ENCODE peak calls at places on chromosomes 11 and 22, in ten cellular contexts. W is aorta, E is neural progenitor cell, K is body of pancreas, X is astrocyte, B is hepatocyte, S is GM06990, L is tibial artery, M is bronchial epithelial cell, T is fibroblast of lung. N is an unnamed sample. For H3K27me3, the result is how much of the 10 kb centered on the place peaks cover.

GRCh38 chr11:125455851-125456250 is 40.2 kb downstream of the FEZ1 start:
- DNase-seq in W (no peak), E (no peak), K (no peak), X (no peak), B (no peak), S (no peak), L (no peak), M (no peak), T (no peak), N (no peak)

GRCh38 chr11:95570845-95571244 is 218.7 kb downstream of the FAM76B start:
- DNase-seq in W (no peak), E (no peak), K (no peak), X (no peak), B (no peak), S (no peak), L (no peak), M (no peak), T (no peak), N (no peak)

GRCh38 chr11:95917188-95918036 is 6.5 kb downstream of the MTMR2 start:
- DNase-seq in W (no peak), E (no peak), K (no peak), X (peak), B (peak), S (no peak), L (no peak), M (peak), T (peak), N (no peak)

GRCh38 chr22:24156146-24156914 is 25.0 kb upstream of the SUSD2 start:
- DNase-seq in W (peak), E (peak), K (peak), X (peak), B (peak), S (peak), L (no peak), M (no peak), T (peak), N (peak)

GRCh38 chr22:47190957-47191323 is 428.5 kb downstream of the TBC1D22A start:
- DNase-seq in W (no peak), E (no peak), K (no peak), X (no peak), B (no peak), S (no peak), L (peak), M (no peak), T (no peak), N (no peak)

GRCh38 chr22:27258773-27259172 is 542.8 kb downstream of the MN1 start:
- DNase-seq in W (no peak), E (peak), K (no peak), X (no peak), B (no peak), S (no peak), L (no peak), M (no peak), T (no peak), N (no peak)

GRCh38 chr11:64074239-64074638 is 38.5 kb downstream of the FLRT1 start:
- DNase-seq in W (no peak), E (no peak), K (no peak), X (no peak), B (peak), S (no peak), L (no peak), M (peak), T (no peak), N (no peak)

GRCh38 chr22:50473088-50473487 is 1.7 kb downstream of the SBF1 start:
- DNase-seq in W (no peak), E (peak), K (peak), X (no peak), B (no peak), S (no peak), L (no peak), M (peak), T (no peak), N (no peak)

GRCh38 chr11:77771135-77771534 is 49.4 kb downstream of the RSF1 start:
- DNase-seq in W (no peak), E (no peak), K (no peak), X (peak), B (no peak), S (no peak), L (no peak), M (no peak), T (peak), N (no peak)

GRCh38 chr11:13119361-13119760 is 110.2 kb downstream of the RASSF10 start:
- DNase-seq in W (no peak), E (no peak), K (no peak), X (no peak), B (no peak), S (no peak), L (no peak), M (peak), T (no peak), N (no peak)

GRCh38 chr11:47599821-47600377 is 5.7 kb upstream of the C1QTNF4 start:
- DNase-seq in W (peak), E (no peak), K (no peak), X (no peak), B (no peak), S (no peak), L (no peak), M (no peak), T (no peak), N (no peak)

GRCh38 chr22:35376728-35377472 is 4.0 kb upstream of the HMOX1 start:
- DNase-seq in W (peak), E (peak), K (peak), X (peak), B (peak), S (peak), L (peak), M (peak), T (peak), N (peak)

GRCh38 chr11:69209936-69210659 is 54.4 kb downstream of the SMIM38 start:
- DNase-seq in W (no peak), E (no peak), K (peak), X (no peak), B (peak), S (no peak), L (no peak), M (no peak), T (no peak), N (no peak)

GRCh38 chr11:34214961-34215805 is 109.8 kb downstream of the NAT10 start:
- DNase-seq in W (no peak), E (no peak), K (no peak), X (peak), B (peak), S (no peak), L (no peak), M (peak), T (peak), N (peak)

GRCh38 chr11:126282361-126282741 is 542 bp upstream of the TIRAP start:
- DNase-seq in W (peak), E (peak), K (peak), X (peak), B (peak), S (peak), L (peak), M (no peak), T (peak), N (peak)

GRCh38 chr22:28141614-28142013 is 222.6 kb upstream of the PITPNB start:
- DNase-seq in W (no peak), E (no peak), K (no peak), X (peak), B (no peak), S (no peak), L (no peak), M (peak), T (peak), N (no peak)

GRCh38 chr22:46061431-46062231 is 84.7 kb upstream of the WNT7B start:
- DNase-seq in W (peak), E (peak), K (peak), X (no peak), B (no peak), S (no peak), L (peak), M (no peak), T (no peak), N (no peak)

GRCh38 chr22:29457730-29458129 is 19.3 kb downstream of the RFPL1 start:
- DNase-seq in W (no peak), E (peak), K (peak), X (peak), B (peak), S (no peak), L (no peak), M (peak), T (peak), N (no peak)

GRCh38 chr11:118321386-118322082 is 17.0 kb downstream of the CD3E start:
- DNase-seq in W (no peak), E (no peak), K (no peak), X (no peak), B (peak), S (no peak), L (no peak), M (peak), T (no peak), N (no peak)

GRCh38 chr22:28889625-28890024 is 6.3 kb downstream of the ZNRF3 start:
- DNase-seq in W (no peak), E (no peak), K (no peak), X (no peak), B (no peak), S (no peak), L (no peak), M (no peak), T (no peak), N (no peak)

GRCh38 chr11:43868852-43869567 is 11.6 kb upstream of the ALKBH3 start:
- DNase-seq in W (no peak), E (no peak), K (no peak), X (peak), B (peak), S (peak), L (no peak), M (peak), T (peak), N (no peak)

GRCh38 chr22:20316217-20316843 is 3.5 kb downstream of the DGCR6L start:
- DNase-seq in W (no peak), E (peak), K (no peak), X (no peak), B (no peak), S (no peak), L (no peak), M (no peak), T (no peak), N (no peak)

GRCh38 chr22:48254311-48254873 is 1491.9 kb downstream of the TBC1D22A start:
- DNase-seq in W (no peak), E (no peak), K (no peak), X (no peak), B (no peak), S (no peak), L (no peak), M (no peak), T (no peak), N (no peak)

GRCh38 chr22:43827926-43828710 is 16.0 kb upstream of the EFCAB6 start:
- DNase-seq in W (no peak), E (no peak), K (no peak), X (no peak), B (no peak), S (no peak), L (no peak), M (no peak), T (no peak), N (no peak)

GRCh38 chr11:128519353-128519752 is 68.0 kb downstream of the ETS1 start:
- DNase-seq in W (no peak), E (no peak), K (no peak), X (no peak), B (no peak), S (no peak), L (no peak), M (no peak), T (no peak), N (no peak)
- H3K4me3 ChIP-seq in W (peak), E (no peak), K (no peak), X (peak), B (peak), S (peak), L (peak), M (no peak), T (peak), N (peak)

DNA sequence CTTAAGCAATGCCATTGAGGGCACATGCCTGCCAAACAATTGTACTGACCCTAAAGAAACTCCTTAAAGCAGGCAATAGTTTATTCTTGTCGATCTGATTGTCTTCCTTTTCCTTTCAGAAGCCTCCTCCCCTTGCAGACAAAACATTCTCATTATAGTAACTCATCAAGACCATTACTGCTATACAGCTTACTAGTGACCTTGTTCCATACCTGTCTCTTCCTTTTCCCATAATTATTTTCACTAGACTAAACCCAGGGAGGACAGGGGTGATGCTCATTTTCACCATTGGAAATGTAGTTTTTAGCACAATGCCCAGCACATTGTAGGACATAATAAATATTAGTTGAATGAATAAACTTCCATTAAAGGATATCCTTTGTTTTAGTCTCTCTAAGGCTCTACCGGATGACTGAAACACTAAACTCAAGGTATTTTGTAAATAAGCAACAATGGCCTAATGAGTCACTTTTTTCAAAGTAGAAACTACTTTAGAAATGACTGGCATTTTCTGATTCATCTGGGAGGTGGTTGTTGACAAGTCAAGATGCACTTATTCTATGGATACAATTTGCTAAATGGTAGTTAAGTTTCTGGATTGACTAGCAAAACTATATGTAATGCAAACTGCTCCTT is 9.3 kb upstream of the MSANTD4 start:
- DNase-seq in W (no peak), E (no peak), K (no peak), X (no peak), B (no peak), S (no peak), L (no peak), M (peak), T (peak), N (no peak)
- H3K27me3 ChIP-seq in W (under half), E (under half), K (under half), X (under half), B (under half), S (under half), L (under half), M (under half), T (under half), N (under half)

GRCh38 chr11:133967599-133968238 is 11.0 kb upstream of the IGSF9B start:
- DNase-seq in W (no peak), E (no peak), K (no peak), X (no peak), B (no peak), S (no peak), L (no peak), M (no peak), T (no peak), N (no peak)
- H3K4me3 ChIP-seq in W (no peak), E (no peak), K (no peak), X (no peak), B (no peak), S (no peak), L (no peak), M (no peak), T (no peak), N (no peak)

GRCh38 chr11:86724137-86724536 is 51.7 kb upstream of the ME3 start:
- DNase-seq in W (no peak), E (no peak), K (no peak), X (no peak), B (no peak), S (no peak), L (no peak), M (peak), T (no peak), N (no peak)
- H3K27me3 ChIP-seq in W (under half), E (under half), K (under half), X (under half), B (under half), S (under half), L (under half), M (under half), T (under half), N (under half)

DNA sequence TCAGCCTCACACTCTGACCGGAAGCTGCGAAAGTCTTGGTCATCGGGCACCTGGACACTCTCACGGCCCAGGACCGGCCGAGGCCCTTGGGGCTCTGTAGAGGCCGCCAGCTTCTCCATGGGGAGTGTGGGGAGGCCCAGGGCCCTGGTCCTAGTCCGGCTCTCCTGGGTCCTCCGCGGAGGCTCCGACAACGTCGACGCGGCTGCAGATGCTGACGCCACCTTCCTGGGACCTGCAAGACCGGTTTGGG is 12.9 kb downstream of the STARD10 start:
- DNase-seq in W (no peak), E (no peak), K (peak), X (no peak), B (peak), S (no peak), L (no peak), M (peak), T (no peak), N (no peak)
- H3K4me3 ChIP-seq in W (peak), E (peak), K (peak), X (peak), B (peak), S (peak), L (peak), M (peak), T (peak), N (no peak)

DNA sequence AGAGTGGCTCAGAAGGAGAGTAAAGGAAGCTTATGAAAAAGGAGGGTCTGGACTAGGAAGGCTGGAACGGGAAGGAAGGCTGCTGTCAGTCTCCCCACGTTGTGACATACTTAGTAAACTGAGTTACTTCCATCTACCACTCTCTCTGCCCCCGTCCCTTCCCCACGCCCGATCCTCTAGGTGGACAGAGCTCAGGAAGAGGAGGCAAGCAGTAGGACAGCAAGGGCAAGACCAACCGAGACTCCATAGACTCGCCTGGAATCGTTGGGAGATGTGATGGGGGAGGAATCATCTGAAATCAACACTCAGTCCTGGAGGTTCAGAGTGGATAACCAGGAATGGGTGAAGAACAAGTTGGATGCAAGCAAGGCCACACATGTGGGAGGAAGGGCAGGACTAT is 240.7 kb downstream of the BUD13 start:
- DNase-seq in W (no peak), E (no peak), K (no peak), X (no peak), B (no peak), S (no peak), L (no peak), M (no peak), T (no peak), N (no peak)
- H3K27me3 ChIP-seq in W (under half), E (under half), K (under half), X (under half), B (half or more), S (under half), L (under half), M (under half), T (under half), N (under half)

DNA sequence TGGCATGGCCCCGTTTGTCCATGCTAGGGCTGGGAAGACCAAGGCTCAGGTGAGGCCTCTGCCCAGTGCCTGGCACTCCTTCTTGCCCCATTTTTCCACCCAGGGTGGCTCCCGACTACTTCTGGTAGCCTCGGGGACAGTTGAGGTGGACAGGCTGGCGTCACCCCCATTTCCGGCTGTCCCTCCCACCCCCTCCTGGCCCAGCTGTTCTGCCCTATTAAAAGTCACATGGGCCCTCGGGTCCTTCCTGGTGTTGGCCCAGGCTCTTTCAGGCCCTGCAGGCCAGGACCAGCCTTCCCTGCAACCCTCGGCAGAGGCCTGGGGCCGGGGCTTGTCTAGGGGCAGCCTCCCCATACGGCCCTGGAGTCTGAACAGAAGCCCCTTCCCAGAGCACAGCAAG is 9.5 kb downstream of the CD81 start:
- DNase-seq in W (no peak), E (no peak), K (no peak), X (no peak), B (no peak), S (no peak), L (no peak), M (no peak), T (no peak), N (no peak)
- H3K4me3 ChIP-seq in W (no peak), E (no peak), K (no peak), X (no peak), B (no peak), S (peak), L (no peak), M (no peak), T (no peak), N (no peak)

GRCh38 chr11:62922653-62923371 is 1.6 kb upstream of the CHRM1 start:
- DNase-seq in W (no peak), E (peak), K (no peak), X (no peak), B (no peak), S (peak), L (no peak), M (no peak), T (no peak), N (peak)

GRCh38 chr11:62923634-62924411 is 2.7 kb upstream of the CHRM1 start:
- DNase-seq in W (no peak), E (peak), K (peak), X (no peak), B (no peak), S (peak), L (no peak), M (no peak), T (no peak), N (no peak)

GRCh38 chr11:62925745-62926668 is 4.8 kb upstream of the CHRM1 start:
- DNase-seq in W (no peak), E (peak), K (no peak), X (no peak), B (no peak), S (no peak), L (no peak), M (no peak), T (no peak), N (no peak)

GRCh38 chr11:62926669-62927455 is 5.7 kb upstream of the CHRM1 start:
- DNase-seq in W (no peak), E (peak), K (no peak), X (no peak), B (no peak), S (no peak), L (no peak), M (no peak), T (no peak), N (no peak)

DNA sequence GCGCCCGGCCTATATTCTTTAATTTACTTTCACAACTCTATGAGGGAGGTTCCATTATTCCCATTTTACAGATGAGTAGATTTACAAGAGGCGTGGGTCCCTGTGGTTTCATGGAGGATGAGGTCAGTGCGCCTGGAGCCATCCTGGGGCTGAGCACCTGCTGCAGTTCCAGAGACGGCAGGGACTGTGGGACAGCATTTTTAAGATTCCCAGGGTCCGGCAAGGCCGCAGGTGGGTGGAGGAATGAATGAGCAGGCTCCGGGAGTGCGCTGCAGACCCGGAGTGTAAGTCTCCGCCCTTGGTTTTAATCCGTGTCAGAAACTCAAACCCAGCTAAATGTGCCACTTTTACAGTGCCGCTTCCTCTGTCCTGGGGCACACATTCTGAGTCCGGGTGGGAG is 4.1 kb upstream of the CHRM1 start:
- DNase-seq in W (no peak), E (peak), K (no peak), X (no peak), B (no peak), S (no peak), L (no peak), M (no peak), T (no peak), N (no peak)
- H3K27me3 ChIP-seq in W (under half), E (half or more), K (under half), X (half or more), B (half or more), S (under half), L (half or more), M (half or more), T (half or more), N (under half)

DNA sequence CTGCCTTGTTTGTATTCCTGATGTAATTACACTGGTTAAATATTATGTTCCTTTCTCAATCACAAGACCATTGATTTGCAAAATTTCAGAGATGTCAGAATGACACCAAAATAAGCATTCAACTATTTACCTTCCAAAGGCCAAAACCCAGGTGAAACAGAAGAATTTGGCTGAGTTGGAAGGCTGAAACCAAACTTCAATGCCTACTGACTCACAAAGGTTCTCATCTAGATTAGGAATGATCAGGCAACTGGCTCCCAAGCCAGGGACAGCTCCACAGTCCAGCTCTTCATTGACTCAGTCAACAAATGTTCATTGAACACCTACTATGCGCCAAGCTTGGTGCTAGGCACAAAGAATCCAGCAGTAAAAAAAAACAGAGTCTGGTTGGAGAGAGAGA is 13.4 kb upstream of the SLC35C1 start:
- DNase-seq in W (no peak), E (no peak), K (no peak), X (no peak), B (no peak), S (no peak), L (no peak), M (no peak), T (no peak), N (no peak)
- H3K4me3 ChIP-seq in W (no peak), E (no peak), K (no peak), X (no peak), B (no peak), S (no peak), L (no peak), M (no peak), T (no peak), N (no peak)